ENCODE peak calls at places on chromosome X, in six cellular contexts. X, I, U, Z, G and F are unnamed samples.

GRCh38 chrX:113124693-113125092 is 284.1 kb upstream of the AMOT start:
- DNase-seq in X (no peak), Z (no peak), G (no peak), U (no peak), I (no peak), F (no peak)

GRCh38 chrX:18900401-18900976 is 83.4 kb downstream of the PHKA2 start:
- DNase-seq in Z (no peak), X (no peak), U (no peak), I (no peak), G (no peak), F (no peak)

GRCh38 chrX:129706395-129707072 is 32.2 kb upstream of the XPNPEP2 start:
- DNase-seq in X (no peak), U (no peak), Z (no peak), G (no peak), I (no peak), F (no peak)

GRCh38 chrX:80550722-80551121 is 130.5 kb downstream of the TENT5D start:
- DNase-seq in X (no peak), U (peak), G (no peak), Z (no peak), I (no peak), F (peak)

GRCh38 chrX:148385471-148385870 is 114.9 kb upstream of the AFF2 start:
- DNase-seq in X (no peak), G (no peak), Z (no peak), I (no peak), U (no peak), F (no peak)

GRCh38 chrX:122934131-122934530 is 249.9 kb upstream of the GRIA3 start:
- DNase-seq in Z (no peak), U (no peak), I (no peak), G (no peak), X (no peak), F (no peak)

GRCh38 chrX:15856580-15856979 is 2.0 kb upstream of the AP1S2 start:
- DNase-seq in Z (no peak), I (no peak), X (no peak), U (no peak), G (no peak), F (no peak)

GRCh38 chrX:71941771-71942170 is 31.1 kb downstream of the NHSL2 start:
- DNase-seq in U (no peak), G (peak), X (peak), I (no peak), Z (no peak), F (no peak)

GRCh38 chrX:133215747-133216146 is 2.4 kb downstream of the TFDP3 start:
- DNase-seq in Z (no peak), G (no peak), I (no peak), U (peak), X (peak), F (peak)

GRCh38 chrX:24981030-24981429 is 34.7 kb downstream of the ARX start:
- DNase-seq in I (no peak), X (no peak), U (no peak), Z (no peak), G (no peak), F (no peak)

GRCh38 chrX:31136144-31136572 is 64.3 kb upstream of the FTHL17 start:
- DNase-seq in Z (no peak), I (no peak), U (no peak), X (no peak), G (no peak), F (no peak)

GRCh38 chrX:109889289-109890006 is 113.5 kb upstream of the TMEM164 start:
- DNase-seq in Z (no peak), G (no peak), U (peak), I (no peak), X (peak), F (no peak)

GRCh38 chrX:19883878-19884277 is 3.5 kb downstream of the SH3KBP1 start:
- DNase-seq in I (no peak), Z (no peak), G (no peak), U (no peak), X (no peak), F (no peak)

GRCh38 chrX:32448320-32448719 is 763.0 kb downstream of the DMD start:
- DNase-seq in X (no peak), I (no peak), G (no peak), U (no peak), Z (no peak), F (no peak)

GRCh38 chrX:120794525-120794975 is 81.1 kb downstream of the CT47B1 start:
- DNase-seq in G (no peak), Z (no peak), X (no peak), I (no peak), U (no peak), F (no peak)

GRCh38 chrX:41933546-41933945 is 10.2 kb upstream of the CASK start:
- DNase-seq in U (no peak), G (no peak), X (no peak), Z (no peak), I (no peak), F (no peak)

GRCh38 chrX:29662101-29662500 is 553.3 kb upstream of the MAGEB2 start:
- DNase-seq in Z (no peak), U (no peak), I (no peak), X (peak), G (no peak), F (no peak)

GRCh38 chrX:155263854-155264628 is at the start of gene RAB39B:
- DNase-seq in U (peak), I (no peak), G (no peak), X (peak), Z (peak), F (peak)

GRCh38 chrX:39852496-39852895 is 245.3 kb downstream of the BCOR start:
- DNase-seq in Z (no peak), I (no peak), G (no peak), U (no peak), X (no peak), F (no peak)

GRCh38 chrX:55742649-55743048 is 25.1 kb downstream of the RRAGB start:
- DNase-seq in X (no peak), I (no peak), Z (no peak), U (no peak), G (no peak), F (no peak)

GRCh38 chrX:13120017-13120416 is 75.6 kb upstream of the FAM9C start:
- DNase-seq in I (no peak), U (no peak), Z (no peak), X (peak), G (no peak), F (no peak)

GRCh38 chrX:135931644-135932487 is 38.4 kb downstream of the SAGE1 start:
- DNase-seq in I (no peak), Z (peak), X (peak), G (no peak), U (peak), F (peak)

GRCh38 chrX:15425024-15425423 is 40.8 kb upstream of the VEGFD start:
- DNase-seq in I (no peak), Z (no peak), G (no peak), U (no peak), X (no peak), F (no peak)

GRCh38 chrX:153644356-153645125 is 2.5 kb upstream of the DUSP9 start:
- DNase-seq in X (no peak), I (no peak), G (no peak), U (no peak), Z (no peak), F (peak)

GRCh38 chrX:16678689-16679088 is 28.7 kb downstream of the S100G start:
- DNase-seq in G (no peak), I (no peak), Z (no peak), X (no peak), U (no peak), F (no peak)

GRCh38 chrX:44317196-44317595 is 26.3 kb downstream of the EFHC2 start:
- DNase-seq in G (no peak), X (no peak), Z (no peak), I (no peak), U (no peak), F (no peak)

GRCh38 chrX:118216488-118216887 is 99.9 kb upstream of the KLHL13 start:
- DNase-seq in G (no peak), U (no peak), X (no peak), I (no peak), Z (no peak), F (no peak)

GRCh38 chrX:68147848-68148247 is 285.4 kb downstream of the OPHN1 start:
- DNase-seq in I (no peak), Z (no peak), U (no peak), G (no peak), X (no peak), F (no peak)

GRCh38 chrX:149274516-149275105 is 230.5 kb downstream of the IDS start:
- DNase-seq in G (no peak), I (no peak), Z (no peak), U (no peak), X (no peak), F (no peak)

GRCh38 chrX:27548624-27549023 is 41.5 kb upstream of the DCAF8L2 start:
- DNase-seq in Z (no peak), G (no peak), I (no peak), X (no peak), U (no peak), F (no peak)